ENCODE peak calls at places on chromosomes 16 and 17, in eight cellular contexts. I, V, J, T, Y, X, Z and Q are unnamed samples.

GRCh38 chr17:39738568-39738901 is 797 bp downstream of the GRB7 start:
- DNase-seq in I (peak; percentile 29), V (peak; percentile 43), J (peak; percentile 73), T (peak; percentile 48), Y (peak; percentile 84), X (no peak), Z (peak; percentile 81), Q (peak; percentile 66)

GRCh38 chr16:56270828-56271227 is 79.5 kb downstream of the GNAO1 start:
- DNase-seq in I (no peak), V (no peak), J (no peak), T (no peak), Y (no peak), X (no peak), Z (no peak), Q (no peak)

GRCh38 chr17:48601528-48602430 is 3.0 kb downstream of the HOXB6 start:
- DNase-seq in I (no peak), V (no peak), J (no peak), T (no peak), Y (no peak), X (no peak), Z (no peak), Q (no peak)

GRCh38 chr16:17313085-17313611 is 157.6 kb downstream of the XYLT1 start:
- DNase-seq in I (no peak), V (no peak), J (no peak), T (no peak), Y (no peak), X (no peak), Z (no peak), Q (no peak)

GRCh38 chr17:49707246-49707607 is 537 bp downstream of the SLC35B1 start:
- DNase-seq in I (no peak), V (peak; percentile 33), J (no peak), T (no peak), Y (no peak), X (peak; percentile 12), Z (no peak), Q (peak; percentile 29)

GRCh38 chr17:2215616-2216364 is 87.8 kb downstream of the SMG6 start:
- DNase-seq in I (peak; percentile 43), V (peak; percentile 58), J (peak; percentile 69), T (peak; percentile 55), Y (peak; percentile 83), X (peak; percentile 88), Z (no peak), Q (peak; percentile 78)

GRCh38 chr16:15434425-15435215 is at the start of gene BMERB1:
- DNase-seq in I (peak; percentile 49), V (peak; percentile 51), J (peak; percentile 77), T (peak; percentile 93), Y (peak; percentile 29), X (peak; percentile 78), Z (peak; percentile 44), Q (peak; percentile 1)

GRCh38 chr17:31313982-31314787 is at the start of gene EVI2B:
- DNase-seq in I (peak; percentile 32), V (no peak), J (no peak), T (no peak), Y (no peak), X (peak; percentile 85), Z (peak; percentile 42), Q (peak; percentile 65)

GRCh38 chr16:65413861-65414260 is 292.0 kb upstream of the CDH11 start:
- DNase-seq in I (no peak), V (no peak), J (no peak), T (no peak), Y (no peak), X (no peak), Z (no peak), Q (no peak)

GRCh38 chr17:62565817-62566216 is 61.7 kb upstream of the MRC2 start:
- DNase-seq in I (no peak), V (no peak), J (no peak), T (no peak), Y (no peak), X (peak; percentile 89), Z (peak; percentile 56), Q (no peak)

GRCh38 chr17:2745317-2746037 is 4.0 kb downstream of the CCDC92B start:
- DNase-seq in I (no peak), V (no peak), J (no peak), T (no peak), Y (no peak), X (no peak), Z (no peak), Q (no peak)

GRCh38 chr16:80084614-80085013 is 456.2 kb upstream of the DYNLRB2 start:
- DNase-seq in I (no peak), V (no peak), J (no peak), T (peak; percentile 70), Y (no peak), X (peak; percentile 68), Z (peak; percentile 26), Q (peak; percentile 2)

GRCh38 chr16:81901483-81901882 is 109.8 kb downstream of the SDR42E1 start:
- DNase-seq in I (no peak), V (no peak), J (no peak), T (no peak), Y (no peak), X (peak; percentile 74), Z (peak; percentile 13), Q (no peak)

GRCh38 chr17:4853195-4853762 is 20.1 kb downstream of the MINK1 start:
- DNase-seq in I (no peak), V (no peak), J (no peak), T (no peak), Y (no peak), X (no peak), Z (no peak), Q (peak; percentile 10)

GRCh38 chr16:57639172-57639571 is 10.7 kb downstream of the ADGRG1 start:
- DNase-seq in I (no peak), V (peak; percentile 33), J (peak; percentile 46), T (peak; percentile 95), Y (no peak), X (no peak), Z (no peak), Q (no peak)

GRCh38 chr17:77120866-77121265 is 19.9 kb upstream of the SEC14L1 start:
- DNase-seq in I (no peak), V (no peak), J (no peak), T (no peak), Y (no peak), X (no peak), Z (no peak), Q (no peak)

GRCh38 chr16:89307421-89307805 is 89.9 kb downstream of the ZNF778 start:
- DNase-seq in I (no peak), V (no peak), J (no peak), T (no peak), Y (no peak), X (no peak), Z (no peak), Q (no peak)

GRCh38 chr17:52287611-52288010 is 129.1 kb upstream of the CA10 start:
- DNase-seq in I (no peak), V (no peak), J (no peak), T (no peak), Y (no peak), X (no peak), Z (no peak), Q (no peak)

GRCh38 chr17:74123350-74123749 is 80.1 kb upstream of the RPL38 start:
- DNase-seq in I (no peak), V (no peak), J (no peak), T (no peak), Y (no peak), X (peak; percentile 16), Z (no peak), Q (no peak)

GRCh38 chr16:53666816-53667415 is 36.7 kb downstream of the RPGRIP1L start:
- DNase-seq in I (no peak), V (no peak), J (no peak), T (no peak), Y (no peak), X (no peak), Z (no peak), Q (no peak)

GRCh38 chr16:67241008-67241900 is 6.0 kb downstream of the FHOD1 start:
- DNase-seq in I (no peak), V (no peak), J (no peak), T (no peak), Y (no peak), X (peak; percentile 83), Z (peak; percentile 84), Q (no peak)

GRCh38 chr16:84434800-84435199 is 66.5 kb downstream of the ATP2C2 start:
- DNase-seq in I (no peak), V (no peak), J (no peak), T (no peak), Y (no peak), X (no peak), Z (no peak), Q (no peak)

GRCh38 chr17:20784100-20784665 is 204.7 kb downstream of the CDRT15L2 start:
- DNase-seq in I (no peak), V (no peak), J (no peak), T (peak; percentile 27), Y (no peak), X (no peak), Z (no peak), Q (no peak)